ENCODE peak calls at places on chromosomes 5 and 9, in four cellular contexts. X is colonic mucosa, S is PC-3, N is mammary epithelial cell. W is an unnamed sample.

GRCh38 chr5:102654559-102655354 is 100.3 kb upstream of the PAM start:
- DNase-seq in S (no peak), N (no peak), X (no peak), W (no peak)

GRCh38 chr9:15078345-15078744 is 168.1 kb upstream of the FREM1 start:
- DNase-seq in X (no peak), S (no peak), N (no peak), W (no peak)

GRCh38 chr5:143207563-143208364 is 195.7 kb downstream of the NR3C1 start:
- DNase-seq in N (no peak), S (no peak), X (no peak), W (no peak)

GRCh38 chr5:95057610-95058009 is 227.3 kb downstream of the MCTP1 start:
- DNase-seq in S (no peak), N (no peak), X (no peak), W (no peak)

GRCh38 chr5:172450861-172451695 is 3.2 kb downstream of the SH3PXD2B start:
- DNase-seq in N (no peak), S (peak; percentile 35), X (no peak), W (peak; percentile 87)

GRCh38 chr5:35830587-35830986 is 26.1 kb upstream of the IL7R start:
- DNase-seq in X (no peak), S (no peak), N (no peak), W (no peak)

GRCh38 chr9:70408393-70409040 is 5.9 kb downstream of the KLF9 start:
- DNase-seq in X (no peak), S (no peak), N (no peak), W (no peak)

GRCh38 chr5:8714197-8714596 is 831.7 kb downstream of the SEMA5A start:
- DNase-seq in X (no peak), N (no peak), S (no peak), W (no peak)

GRCh38 chr5:393846-394275 is 49.1 kb upstream of the EXOC3 start:
- DNase-seq in S (no peak), N (no peak), X (peak; percentile 12), W (peak; percentile 59)

GRCh38 chr5:100854594-100854993 is 48.5 kb downstream of the ST8SIA4 start:
- DNase-seq in N (no peak), S (no peak), X (no peak), W (no peak)

DNA sequence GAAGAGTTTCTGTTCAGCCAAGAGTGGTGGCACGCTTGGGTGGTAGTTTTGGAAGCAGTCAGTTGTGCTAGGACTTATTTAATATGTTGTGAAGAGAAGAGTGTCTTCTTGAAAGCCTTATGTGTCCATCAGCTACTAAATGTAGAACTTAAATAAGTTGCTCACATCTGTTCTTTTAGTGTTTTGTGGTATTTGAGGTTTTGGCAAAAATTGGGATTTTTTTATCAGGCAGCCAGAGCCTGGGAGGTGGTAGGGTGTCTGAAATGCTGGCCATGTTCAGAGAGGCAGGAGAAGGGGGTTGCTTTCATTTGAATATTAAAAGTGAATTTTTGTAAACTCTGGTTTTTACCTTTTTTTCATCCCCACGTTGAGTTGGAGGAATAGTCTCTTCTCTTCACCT is 24.2 kb upstream of the ZBTB34 start:
- DNase-seq in X (no peak), S (no peak), N (no peak), W (no peak)
- TF ChIP-seq CTCF in X (no peak), S (no peak), N (no peak), W (no peak)

DNA sequence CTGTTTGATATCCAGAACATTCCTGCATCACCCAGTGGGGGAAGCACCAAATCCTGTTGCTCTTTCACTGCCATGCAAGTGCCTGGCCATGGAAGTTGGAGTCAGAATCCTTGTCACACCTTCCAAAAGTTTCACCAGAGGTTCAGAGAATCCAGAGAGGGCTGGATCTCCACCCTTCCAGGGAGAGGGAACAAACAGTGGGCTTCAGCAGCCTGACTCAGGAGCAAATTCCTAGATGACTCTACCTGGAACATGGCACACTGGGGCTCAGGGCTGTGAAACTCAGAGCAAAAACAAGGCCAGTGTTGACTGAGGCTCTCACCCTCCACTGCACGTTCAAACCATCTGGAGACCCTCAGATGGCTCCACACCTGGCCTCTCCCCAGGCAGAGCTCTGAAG is 206.0 kb downstream of the AUH start:
- DNase-seq in S (no peak), X (no peak), N (no peak), W (no peak)
- H3K9ac ChIP-seq in S (no peak overlapping the region), X (no peak overlapping the region), N (no peak overlapping the region), W (no peak overlapping the region)

GRCh38 chr5:40570408-40571129 is 109.1 kb upstream of the PTGER4 start:
- DNase-seq in S (peak; percentile 82), X (no peak), N (peak; percentile 68), W (no peak)
- H3K27ac ChIP-seq in S (peak overlapping the region; percentile 39), X (no peak overlapping the region), N (no peak overlapping the region), W (no peak overlapping the region)

GRCh38 chr9:130432362-130432761 is 12.4 kb upstream of the ASS1 start:
- DNase-seq in X (no peak), S (peak; percentile 25), N (no peak), W (no peak)
- TF ChIP-seq CTCF in X (peak; percentile 19), S (peak; percentile 48), N (peak; percentile 59), W (no peak)

GRCh38 chr9:99259231-99259918 is 37.3 kb downstream of the SEC61B start:
- DNase-seq in X (peak; percentile 38), N (no peak), S (no peak), W (peak; percentile 70)
- H3K9ac ChIP-seq in X (no peak overlapping the region), N (no peak overlapping the region), S (no peak overlapping the region), W (no peak overlapping the region)

DNA sequence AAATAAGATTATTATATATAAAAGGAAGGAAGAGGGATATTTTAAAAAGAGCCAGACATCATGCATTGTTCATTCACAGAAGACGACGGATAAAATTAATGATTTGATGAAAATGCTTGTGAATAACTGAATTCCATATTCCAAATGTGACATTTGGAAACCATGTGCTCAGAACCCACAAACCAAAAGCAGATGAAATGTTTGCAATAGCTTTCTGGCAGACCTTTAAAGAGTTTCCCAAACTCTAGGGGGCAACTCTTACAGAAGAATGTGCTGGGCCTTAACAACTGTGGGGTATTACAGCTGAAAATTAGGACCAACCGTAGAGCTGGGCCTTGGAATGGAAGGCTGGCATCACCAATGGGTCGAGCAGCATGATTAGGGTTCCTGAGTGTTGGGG is 471.0 kb downstream of the EFNA5 start:
- DNase-seq in X (no peak), S (no peak), N (no peak), W (no peak)
- H3K27ac ChIP-seq in X (no peak overlapping the region), S (no peak overlapping the region), N (no peak overlapping the region), W (no peak overlapping the region)

GRCh38 chr9:107294756-107295155 is 11.7 kb downstream of the RAD23B start:
- DNase-seq in S (no peak), N (no peak), X (no peak), W (no peak)
- TF ChIP-seq CTCF in S (no peak), N (no peak), X (no peak), W (no peak)

GRCh38 chr9:33959725-33960124 is 89.0 kb downstream of the UBAP2 start:
- DNase-seq in X (no peak), S (no peak), N (no peak), W (no peak)
- H3K9ac ChIP-seq in X (no peak overlapping the region), S (no peak overlapping the region), N (no peak overlapping the region), W (no peak overlapping the region)

DNA sequence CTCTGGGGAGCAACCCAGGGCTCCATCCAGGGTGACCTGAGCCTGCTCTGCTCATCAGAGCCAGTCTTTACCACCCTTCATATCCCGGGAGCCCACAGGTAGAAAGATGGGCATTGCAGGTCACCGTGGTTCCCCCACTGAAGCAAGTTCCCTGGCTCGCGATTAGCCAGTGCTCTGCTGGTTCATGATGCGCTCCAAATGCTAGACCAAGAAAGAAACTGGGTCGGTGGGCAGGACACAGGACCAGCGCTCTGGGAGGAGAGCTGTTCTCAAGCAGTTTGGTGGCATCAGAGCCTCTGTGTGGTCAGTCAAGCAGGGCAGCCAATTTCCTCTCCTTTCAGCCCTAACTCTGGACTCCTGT is 156.5 kb downstream of the RGS3 start:
- DNase-seq in N (no peak), X (no peak), S (no peak), W (no peak)
- H3K27ac ChIP-seq in N (peak overlapping the region; percentile 83), X (no peak overlapping the region), S (peak overlapping the region; percentile 55), W (peak overlapping the region; percentile 76)

W was measured in endodermal cell.